ENCODE peak calls at places on chromosome 16, in eight cellular contexts. F is keratinocyte, H is heart right ventricle, S is HepG2, C is PC-3, U is small intestine, Y is A549, J is neural progenitor cell. V is an unnamed sample. For H3K4me1, the result is how much of the 10 kb centered on the place peaks cover.

GRCh38 chr16:55817236-55817912 is 15.5 kb downstream of the CES1 start:
- DNase-seq in F (no peak), H (no peak), S (no peak), C (no peak), U (no peak), Y (no peak), J (no peak), V (no peak)

GRCh38 chr16:75250089-75250808 is 1.2 kb downstream of the BCAR1 start:
- DNase-seq in F (no peak), H (peak), S (no peak), C (peak), U (peak), Y (no peak), J (no peak), V (no peak)

GRCh38 chr16:13866073-13866472 is 53.9 kb upstream of the ERCC4 start:
- DNase-seq in F (no peak), H (peak), S (peak), C (peak), U (peak), Y (peak), J (peak), V (peak)

GRCh38 chr16:11909653-11910551 is 5.9 kb downstream of the GSPT1 start:
- DNase-seq in F (no peak), H (no peak), S (no peak), C (no peak), U (no peak), Y (no peak), J (no peak), V (no peak)

GRCh38 chr16:720990-721764 is at the start of gene ANTKMT:
- DNase-seq in F (no peak), H (peak), S (peak), C (peak), U (peak), Y (peak), J (peak), V (no peak)

GRCh38 chr16:84618428-84619102 is 687 bp upstream of the COTL1 start:
- DNase-seq in F (peak), H (no peak), S (peak), C (peak), U (peak), Y (peak), J (peak), V (no peak)

GRCh38 chr16:12677472-12677871 is 126.2 kb downstream of the CPPED1 start:
- DNase-seq in F (no peak), H (no peak), S (no peak), C (no peak), U (no peak), Y (no peak), J (no peak), V (no peak)

GRCh38 chr16:86075839-86076440 is 177.0 kb downstream of the IRF8 start:
- DNase-seq in F (no peak), H (no peak), S (no peak), C (no peak), U (no peak), Y (no peak), J (no peak), V (no peak)

GRCh38 chr16:1474471-1474795 is 395 bp downstream of the CLCN7 start:
- DNase-seq in F (no peak), H (no peak), S (no peak), C (no peak), U (no peak), Y (no peak), J (peak), V (no peak)

GRCh38 chr16:10738231-10739077 is 5.2 kb upstream of the NUBP1 start:
- DNase-seq in F (peak), H (peak), S (peak), C (peak), U (peak), Y (peak), J (no peak), V (no peak)

GRCh38 chr16:16014329-16015224 is 65.2 kb downstream of the ABCC1 start:
- DNase-seq in F (no peak), H (peak), S (peak), C (peak), U (no peak), Y (peak), J (no peak), V (no peak)

GRCh38 chr16:50450957-50451356 is 82.2 kb upstream of the BRD7 start:
- DNase-seq in F (no peak), H (no peak), S (peak), C (no peak), U (no peak), Y (no peak), J (no peak), V (no peak)

GRCh38 chr16:47162670-47163420 is 19.1 kb upstream of the NETO2 start:
- DNase-seq in F (no peak), H (no peak), S (no peak), C (no peak), U (no peak), Y (no peak), J (no peak), V (no peak)

GRCh38 chr16:79272141-79272577 is 328.4 kb downstream of the MAF start:
- DNase-seq in F (no peak), H (no peak), S (no peak), C (no peak), U (peak), Y (no peak), J (no peak), V (no peak)

GRCh38 chr16:19294156-19294649 is 8.7 kb downstream of the CLEC19A start:
- DNase-seq in F (no peak), H (peak), S (no peak), C (no peak), U (peak), Y (peak), J (no peak), V (no peak)

GRCh38 chr16:14487579-14487978 is 142.5 kb downstream of the PARN start:
- DNase-seq in F (no peak), H (no peak), S (no peak), C (no peak), U (no peak), Y (no peak), J (no peak), V (no peak)

GRCh38 chr16:4976611-4977145 is 18.5 kb downstream of the SEC14L5 start:
- DNase-seq in F (no peak), H (no peak), S (peak), C (no peak), U (peak), Y (no peak), J (no peak), V (no peak)

GRCh38 chr16:50403491-50403890 is 34.7 kb upstream of the BRD7 start:
- DNase-seq in F (no peak), H (peak), S (no peak), C (no peak), U (no peak), Y (no peak), J (no peak), V (no peak)

GRCh38 chr16:6125483-6126259 is 1028.1 kb upstream of the EEF2KMT start:
- DNase-seq in F (no peak), H (no peak), S (no peak), C (no peak), U (no peak), Y (no peak), J (peak), V (no peak)

GRCh38 chr16:325375-326155 is 27.0 kb downstream of the AXIN1 start:
- DNase-seq in F (no peak), H (no peak), S (no peak), C (no peak), U (no peak), Y (no peak), J (no peak), V (no peak)

GRCh38 chr16:89118361-89119061 is 24.9 kb downstream of the ACSF3 start:
- DNase-seq in F (no peak), H (no peak), S (peak), C (no peak), U (no peak), Y (no peak), J (no peak), V (no peak)

GRCh38 chr16:65661451-65661850 is 539.6 kb upstream of the CDH11 start:
- DNase-seq in F (no peak), H (no peak), S (no peak), C (no peak), U (no peak), Y (no peak), J (no peak), V (no peak)
- H3K4me1 ChIP-seq in F (under half), H (under half), S (under half), C (half or more), U (under half), Y (under half), J (under half), V (under half)

DNA sequence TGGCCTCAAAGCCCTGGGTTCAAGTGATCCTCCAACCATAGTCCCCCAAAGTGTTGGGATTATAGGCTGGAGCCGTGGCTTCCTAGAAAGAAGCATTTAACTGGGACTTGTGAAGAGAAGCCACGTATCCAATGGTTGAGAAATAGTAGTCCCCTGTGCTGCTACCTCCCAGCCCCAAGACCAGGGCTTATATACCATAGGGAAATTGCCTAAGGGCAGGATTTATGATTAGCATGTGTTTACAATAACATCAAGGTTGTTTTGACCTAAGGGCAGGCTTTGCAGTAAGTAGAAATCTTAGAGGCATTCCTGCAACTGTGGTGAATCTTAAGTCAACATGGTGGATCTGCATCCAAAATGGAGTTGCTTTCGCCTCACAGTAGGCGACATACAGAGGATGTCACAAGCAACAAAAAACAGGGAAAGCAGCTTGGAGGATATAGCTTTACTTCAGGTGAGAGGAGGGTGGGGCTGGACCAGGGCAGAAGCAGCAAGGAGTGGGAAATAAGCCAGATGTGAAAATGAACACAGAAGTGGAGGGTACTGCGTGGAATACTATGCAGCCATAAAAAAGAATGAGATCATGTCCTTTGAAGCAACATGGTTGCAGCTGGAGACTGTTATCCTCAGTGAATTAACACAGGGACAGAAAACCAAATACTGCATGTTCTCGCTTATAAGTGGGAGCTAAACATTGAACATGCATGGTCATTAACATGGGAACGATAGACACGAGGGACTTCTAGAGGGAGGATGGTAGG is 18.7 kb upstream of the NSMCE1 start:
- DNase-seq in F (no peak), H (no peak), S (no peak), C (peak), U (no peak), Y (no peak), J (no peak), V (no peak)
- H3K4me3 ChIP-seq in F (no peak), H (no peak), S (no peak), C (no peak), U (no peak), Y (no peak), J (no peak), V (no peak)

GRCh38 chr16:28933176-28933575 is 1.4 kb downstream of the CD19 start:
- DNase-seq in F (no peak), H (no peak), S (no peak), C (no peak), U (no peak), Y (no peak), J (no peak), V (no peak)

GRCh38 chr16:28932339-28933141 is 769 bp downstream of the CD19 start:
- DNase-seq in F (no peak), H (no peak), S (no peak), C (no peak), U (no peak), Y (no peak), J (no peak), V (no peak)

GRCh38 chr16:28930203-28930602 is 1.6 kb upstream of the CD19 start:
- DNase-seq in F (no peak), H (no peak), S (no peak), C (no peak), U (no peak), Y (no peak), J (no peak), V (no peak)

GRCh38 chr16:28931801-28932225 is at the start of gene CD19:
- DNase-seq in F (no peak), H (no peak), S (no peak), C (no peak), U (no peak), Y (no peak), J (no peak), V (no peak)

GRCh38 chr16:28930652-28931051 is 1.1 kb upstream of the CD19 start:
- DNase-seq in F (no peak), H (no peak), S (no peak), C (no peak), U (no peak), Y (no peak), J (peak), V (no peak)
- H3K27ac ChIP-seq in F (no peak), H (no peak), S (no peak), C (no peak), U (no peak), Y (no peak), J (peak), V (no peak)

GRCh38 chr16:81492965-81493754 is 48.6 kb downstream of the CMIP start:
- DNase-seq in F (no peak), H (no peak), S (no peak), C (peak), U (no peak), Y (no peak), J (no peak), V (no peak)
- H3K4me1 ChIP-seq in F (under half), H (half or more), S (under half), C (under half), U (under half), Y (half or more), J (under half), V (under half)

GRCh38 chr16:30004811-30005242 is 6.0 kb downstream of the DOC2A start:
- DNase-seq in F (no peak), H (no peak), S (no peak), C (no peak), U (peak), Y (no peak), J (no peak), V (no peak)

GRCh38 chr16:30005341-30006094 is 5.3 kb downstream of the DOC2A start:
- DNase-seq in F (no peak), H (no peak), S (peak), C (peak), U (peak), Y (peak), J (peak), V (no peak)

GRCh38 chr16:30003670-30004423 is 7.0 kb downstream of the DOC2A start:
- DNase-seq in F (no peak), H (no peak), S (no peak), C (no peak), U (no peak), Y (no peak), J (no peak), V (no peak)

GRCh38 chr16:30002614-30003346 is 6.7 kb downstream of the INO80E start:
- DNase-seq in F (no peak), H (no peak), S (no peak), C (no peak), U (no peak), Y (no peak), J (no peak), V (no peak)

DNA sequence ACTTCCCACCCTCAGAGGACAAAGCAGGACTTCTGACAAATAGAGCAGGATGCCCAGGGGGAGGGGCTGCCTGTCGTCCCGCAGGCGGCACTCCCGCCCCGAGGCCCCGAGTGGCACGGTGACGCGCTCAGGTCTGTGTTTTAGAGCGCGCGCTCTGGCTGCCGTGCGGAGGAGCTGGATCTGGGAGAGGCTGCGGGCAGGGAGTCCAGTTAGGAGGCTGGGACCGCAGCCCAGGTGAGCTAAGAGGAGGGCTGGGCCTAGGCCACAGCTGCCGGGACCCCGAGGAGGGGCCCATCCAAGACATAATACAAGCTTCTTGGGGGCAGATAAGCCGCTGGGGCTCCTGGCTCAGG is 6.4 kb downstream of the DOC2A start:
- DNase-seq in F (no peak), H (no peak), S (no peak), C (no peak), U (no peak), Y (no peak), J (no peak), V (no peak)
- H3K4me3 ChIP-seq in F (no peak), H (no peak), S (no peak), C (no peak), U (no peak), Y (no peak), J (no peak), V (no peak)

GRCh38 chr16:23107117-23107516 is 42.1 kb downstream of the USP31 start:
- DNase-seq in F (no peak), H (no peak), S (no peak), C (no peak), U (no peak), Y (no peak), J (no peak), V (no peak)
- H3K27ac ChIP-seq in F (no peak), H (no peak), S (no peak), C (no peak), U (no peak), Y (no peak), J (no peak), V (no peak)

GRCh38 chr16:27248036-27248435 is 20.5 kb downstream of the NSMCE1 start:
- DNase-seq in F (no peak), H (no peak), S (no peak), C (no peak), U (no peak), Y (no peak), J (no peak), V (no peak)
- H3K4me1 ChIP-seq in F (under half), H (under half), S (under half), C (half or more), U (under half), Y (under half), J (under half), V (under half)

V was measured in iPS DF 6.9.